ENCODE peak calls at places on chromosomes 5 and 9, in ten cellular contexts. One of them, this sample, is unnamed.

GRCh38 chr5:16921246-16921645 is 14.8 kb downstream of the MYO10 start:
- DNase-seq in Peyer's patch: no peak
- DNase-seq in endothelial cell: no peak
- DNase-seq in psoas muscle: no peak
- DNase-seq in colonic mucosa: no peak
- DNase-seq in mesothelial cell of epicardium: no peak
- DNase-seq in GM23338: no peak
- DNase-seq in type B pancreatic cell: no peak
- DNase-seq in pancreas: no peak
- DNase-seq in RWPE1: no peak
- DNase-seq in this sample: no peak

GRCh38 chr9:32423371-32423770 is 38.9 kb downstream of the ACO1 start:
- DNase-seq in endothelial cell: no peak
- DNase-seq in colonic mucosa: no peak
- DNase-seq in GM23338: no peak
- DNase-seq in RWPE1: no peak
- DNase-seq in mesothelial cell of epicardium: no peak
- DNase-seq in type B pancreatic cell: no peak
- DNase-seq in psoas muscle: no peak
- DNase-seq in Peyer's patch: no peak
- DNase-seq in pancreas: no peak
- DNase-seq in this sample: no peak

GRCh38 chr5:71932649-71933338 is 174.5 kb upstream of the MAP1B start:
- DNase-seq in endothelial cell: peak; percentile 11
- DNase-seq in RWPE1: no peak
- DNase-seq in mesothelial cell of epicardium: no peak
- DNase-seq in GM23338: peak; percentile 75
- DNase-seq in type B pancreatic cell: no peak
- DNase-seq in psoas muscle: peak; percentile 35
- DNase-seq in colonic mucosa: peak; percentile 70
- DNase-seq in Peyer's patch: no peak
- DNase-seq in pancreas: peak; percentile 31
- DNase-seq in this sample: no peak

GRCh38 chr5:154849791-154850201 is 607 bp downstream of the FAXDC2 start:
- DNase-seq in mesothelial cell of epicardium: no peak
- DNase-seq in type B pancreatic cell: no peak
- DNase-seq in Peyer's patch: no peak
- DNase-seq in RWPE1: no peak
- DNase-seq in psoas muscle: no peak
- DNase-seq in GM23338: no peak
- DNase-seq in endothelial cell: no peak
- DNase-seq in colonic mucosa: no peak
- DNase-seq in pancreas: no peak
- DNase-seq in this sample: no peak

GRCh38 chr5:104598285-104598684 is 1035.7 kb upstream of the NUDT12 start:
- DNase-seq in mesothelial cell of epicardium: no peak
- DNase-seq in type B pancreatic cell: no peak
- DNase-seq in RWPE1: no peak
- DNase-seq in Peyer's patch: no peak
- DNase-seq in GM23338: no peak
- DNase-seq in pancreas: no peak
- DNase-seq in psoas muscle: no peak
- DNase-seq in colonic mucosa: no peak
- DNase-seq in endothelial cell: no peak
- DNase-seq in this sample: no peak

GRCh38 chr9:33132249-33132772 is 34.8 kb downstream of the B4GALT1 start:
- DNase-seq in mesothelial cell of epicardium: no peak
- DNase-seq in endothelial cell: no peak
- DNase-seq in Peyer's patch: no peak
- DNase-seq in type B pancreatic cell: no peak
- DNase-seq in psoas muscle: no peak
- DNase-seq in pancreas: no peak
- DNase-seq in colonic mucosa: no peak
- DNase-seq in RWPE1: peak; percentile 84
- DNase-seq in GM23338: no peak
- DNase-seq in this sample: peak; percentile 2

GRCh38 chr5:180116441-180117377 is 45.1 kb upstream of the RNF130 start:
- DNase-seq in RWPE1: peak; percentile 72
- DNase-seq in mesothelial cell of epicardium: no peak
- DNase-seq in type B pancreatic cell: no peak
- DNase-seq in GM23338: no peak
- DNase-seq in psoas muscle: no peak
- DNase-seq in pancreas: peak; percentile 16
- DNase-seq in colonic mucosa: no peak
- DNase-seq in endothelial cell: no peak
- DNase-seq in Peyer's patch: no peak
- DNase-seq in this sample: no peak

GRCh38 chr5:33939863-33940262 is 3.7 kb downstream of the RXFP3 start:
- DNase-seq in type B pancreatic cell: no peak
- DNase-seq in psoas muscle: no peak
- DNase-seq in GM23338: no peak
- DNase-seq in Peyer's patch: no peak
- DNase-seq in endothelial cell: no peak
- DNase-seq in mesothelial cell of epicardium: no peak
- DNase-seq in colonic mucosa: no peak
- DNase-seq in RWPE1: no peak
- DNase-seq in pancreas: no peak
- DNase-seq in this sample: no peak

GRCh38 chr5:69374911-69375446 is 5.4 kb downstream of the RAD17 start:
- DNase-seq in RWPE1: no peak
- DNase-seq in Peyer's patch: no peak
- DNase-seq in mesothelial cell of epicardium: no peak
- DNase-seq in type B pancreatic cell: no peak
- DNase-seq in GM23338: no peak
- DNase-seq in endothelial cell: no peak
- DNase-seq in pancreas: no peak
- DNase-seq in colonic mucosa: no peak
- DNase-seq in psoas muscle: no peak
- DNase-seq in this sample: no peak

GRCh38 chr5:35987776-35988175 is 3.4 kb downstream of the UGT3A1 start:
- DNase-seq in pancreas: no peak
- DNase-seq in colonic mucosa: no peak
- DNase-seq in type B pancreatic cell: no peak
- DNase-seq in RWPE1: no peak
- DNase-seq in GM23338: no peak
- DNase-seq in endothelial cell: no peak
- DNase-seq in psoas muscle: no peak
- DNase-seq in mesothelial cell of epicardium: no peak
- DNase-seq in Peyer's patch: no peak
- DNase-seq in this sample: no peak

GRCh38 chr9:2465921-2466460 is 155.6 kb upstream of the VLDLR start:
- DNase-seq in Peyer's patch: no peak
- DNase-seq in colonic mucosa: peak; percentile 56
- DNase-seq in pancreas: peak; percentile 51
- DNase-seq in psoas muscle: no peak
- DNase-seq in RWPE1: peak; percentile 0
- DNase-seq in endothelial cell: no peak
- DNase-seq in GM23338: peak; percentile 33
- DNase-seq in mesothelial cell of epicardium: no peak
- DNase-seq in type B pancreatic cell: no peak
- DNase-seq in this sample: no peak

GRCh38 chr5:43039115-43039467 is 1.0 kb downstream of the ANXA2R start:
- DNase-seq in RWPE1: no peak
- DNase-seq in psoas muscle: no peak
- DNase-seq in type B pancreatic cell: no peak
- DNase-seq in endothelial cell: no peak
- DNase-seq in Peyer's patch: no peak
- DNase-seq in pancreas: no peak
- DNase-seq in GM23338: no peak
- DNase-seq in mesothelial cell of epicardium: no peak
- DNase-seq in colonic mucosa: no peak
- DNase-seq in this sample: no peak

GRCh38 chr5:43041131-43041668 is 1.1 kb upstream of the ANXA2R start:
- DNase-seq in RWPE1: no peak
- DNase-seq in colonic mucosa: peak; percentile 40
- DNase-seq in type B pancreatic cell: no peak
- DNase-seq in Peyer's patch: peak; percentile 44
- DNase-seq in psoas muscle: peak; percentile 31
- DNase-seq in mesothelial cell of epicardium: no peak
- DNase-seq in pancreas: no peak
- DNase-seq in endothelial cell: no peak
- DNase-seq in GM23338: no peak
- DNase-seq in this sample: peak; percentile 51

GRCh38 chr5:43040287-43041098 is at the start of gene ANXA2R:
- DNase-seq in type B pancreatic cell: no peak
- DNase-seq in GM23338: peak; percentile 97
- DNase-seq in RWPE1: peak; percentile 54
- DNase-seq in pancreas: peak; percentile 67
- DNase-seq in endothelial cell: peak; percentile 86
- DNase-seq in colonic mucosa: peak; percentile 94
- DNase-seq in psoas muscle: peak; percentile 85
- DNase-seq in Peyer's patch: peak; percentile 90
- DNase-seq in mesothelial cell of epicardium: peak; percentile 88
- DNase-seq in this sample: peak; percentile 88

GRCh38 chr5:43038523-43038989 is 1.6 kb downstream of the ANXA2R start:
- DNase-seq in GM23338: peak; percentile 46
- DNase-seq in Peyer's patch: peak; percentile 55
- DNase-seq in psoas muscle: no peak
- DNase-seq in mesothelial cell of epicardium: no peak
- DNase-seq in type B pancreatic cell: no peak
- DNase-seq in pancreas: no peak
- DNase-seq in colonic mucosa: no peak
- DNase-seq in RWPE1: no peak
- DNase-seq in endothelial cell: no peak
- DNase-seq in this sample: no peak

DNA sequence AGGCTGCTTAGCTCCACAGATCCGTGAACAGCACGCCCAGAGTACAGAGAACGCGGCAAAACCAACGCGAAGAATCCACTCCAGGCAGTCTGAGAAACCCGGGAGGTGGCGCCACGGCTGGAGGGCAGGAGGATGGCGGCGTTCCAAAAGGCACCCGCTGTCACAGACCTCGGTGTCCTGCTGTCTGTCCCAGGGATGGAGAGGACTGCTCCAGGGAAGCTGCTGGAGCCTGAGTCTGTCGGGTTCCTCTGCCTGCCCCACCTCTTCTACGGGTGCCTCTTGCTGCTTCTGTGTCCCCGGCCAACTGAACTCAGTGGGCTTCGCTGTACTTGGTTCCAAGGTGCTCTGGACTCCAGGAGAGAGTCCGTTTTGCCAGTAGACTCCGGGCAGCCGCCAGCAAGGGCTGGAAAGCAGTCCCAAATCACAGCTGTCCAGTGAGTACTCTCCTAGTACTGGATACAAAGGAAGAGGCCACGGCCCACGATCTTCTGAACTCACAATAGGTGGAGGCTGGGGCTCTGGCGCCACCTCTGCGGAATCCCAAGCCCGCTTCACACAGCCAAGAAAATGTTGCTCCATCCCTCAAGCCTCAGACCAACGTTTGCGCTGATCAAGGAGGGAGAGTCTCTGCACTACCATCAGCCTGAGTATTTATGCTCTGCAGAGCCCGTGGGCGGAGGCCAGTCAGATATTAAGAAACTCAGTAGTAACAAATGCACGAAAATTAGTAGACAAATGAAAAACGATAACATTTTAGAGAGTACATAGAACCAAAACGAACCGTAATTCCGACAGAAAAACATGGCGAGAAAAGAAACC is 442 bp downstream of the ANXA2R start:
- DNase-seq in psoas muscle: peak; percentile 75
- DNase-seq in GM23338: peak; percentile 60
- DNase-seq in type B pancreatic cell: no peak
- DNase-seq in Peyer's patch: peak; percentile 74
- DNase-seq in endothelial cell: peak; percentile 63
- DNase-seq in colonic mucosa: peak; percentile 69
- DNase-seq in RWPE1: no peak
- DNase-seq in mesothelial cell of epicardium: peak; percentile 65
- DNase-seq in pancreas: no peak
- DNase-seq in this sample: peak; percentile 65
- TF ChIP-seq CTCF in psoas muscle: peak; percentile 2
- TF ChIP-seq CTCF in GM23338: peak; percentile 15
- TF ChIP-seq CTCF in type B pancreatic cell: no peak
- TF ChIP-seq CTCF in Peyer's patch: no peak
- TF ChIP-seq CTCF in endothelial cell: no peak
- TF ChIP-seq CTCF in colonic mucosa: no peak
- TF ChIP-seq CTCF in RWPE1: no peak
- TF ChIP-seq CTCF in mesothelial cell of epicardium: no peak
- TF ChIP-seq CTCF in pancreas: no peak
- TF ChIP-seq CTCF in this sample: no peak

DNA sequence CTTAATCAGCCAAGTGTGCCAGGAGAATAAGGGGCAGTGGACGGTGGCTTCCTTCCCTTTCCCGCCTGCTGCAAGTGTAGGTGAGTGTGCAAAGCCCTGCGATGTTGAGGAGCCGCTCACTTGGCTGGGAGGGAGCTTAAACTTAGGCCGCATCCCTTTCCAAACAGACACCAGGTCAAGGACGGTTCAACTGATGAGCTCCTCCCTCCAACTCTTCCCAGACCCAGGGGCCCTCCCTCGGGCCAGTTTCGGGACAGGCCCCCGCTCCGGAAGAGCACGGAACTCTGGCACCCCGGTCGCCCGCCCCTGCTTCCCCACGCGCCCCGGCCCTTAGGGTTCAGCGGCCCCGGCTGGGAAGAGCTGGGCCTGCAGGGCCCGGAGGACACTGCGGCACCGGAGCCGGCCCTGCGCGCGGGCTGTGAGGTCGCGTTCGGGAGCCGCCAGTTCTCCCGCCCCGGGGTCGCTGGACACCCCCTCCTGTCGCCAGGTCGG is 481 bp downstream of the MRPL36 start:
- DNase-seq in mesothelial cell of epicardium: no peak
- DNase-seq in psoas muscle: peak; percentile 30
- DNase-seq in GM23338: peak; percentile 46
- DNase-seq in endothelial cell: peak; percentile 23
- DNase-seq in colonic mucosa: peak; percentile 36
- DNase-seq in RWPE1: peak; percentile 43
- DNase-seq in Peyer's patch: peak; percentile 20
- DNase-seq in pancreas: no peak
- DNase-seq in type B pancreatic cell: no peak
- DNase-seq in this sample: no peak
- TF ChIP-seq CTCF in mesothelial cell of epicardium: no peak
- TF ChIP-seq CTCF in psoas muscle: no peak
- TF ChIP-seq CTCF in GM23338: no peak
- TF ChIP-seq CTCF in endothelial cell: no peak
- TF ChIP-seq CTCF in colonic mucosa: no peak
- TF ChIP-seq CTCF in RWPE1: no peak
- TF ChIP-seq CTCF in Peyer's patch: no peak
- TF ChIP-seq CTCF in pancreas: no peak
- TF ChIP-seq CTCF in type B pancreatic cell: no peak
- TF ChIP-seq CTCF in this sample: no peak

DNA sequence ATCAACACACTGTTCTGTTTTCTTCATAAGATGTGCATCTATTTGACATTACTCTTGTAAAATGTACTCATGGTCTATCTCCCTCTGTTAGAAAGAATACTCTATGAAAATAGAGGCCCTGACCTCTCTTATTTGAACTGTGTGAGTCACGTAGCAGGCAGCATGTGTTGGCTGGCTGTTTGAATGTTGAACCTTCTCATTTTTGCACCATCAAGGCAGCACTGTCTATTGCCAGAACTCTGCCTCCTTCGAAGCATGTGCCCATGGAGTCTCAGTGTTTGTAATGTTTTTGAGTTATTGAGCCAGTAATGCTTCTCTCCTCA is 144.4 kb downstream of the ALDH1A1 start:
- DNase-seq in psoas muscle: no peak
- DNase-seq in endothelial cell: no peak
- DNase-seq in colonic mucosa: no peak
- DNase-seq in pancreas: no peak
- DNase-seq in Peyer's patch: no peak
- DNase-seq in GM23338: no peak
- DNase-seq in RWPE1: no peak
- DNase-seq in mesothelial cell of epicardium: no peak
- DNase-seq in type B pancreatic cell: no peak
- DNase-seq in this sample: no peak
- TF ChIP-seq CTCF in psoas muscle: no peak
- TF ChIP-seq CTCF in endothelial cell: no peak
- TF ChIP-seq CTCF in colonic mucosa: no peak
- TF ChIP-seq CTCF in pancreas: no peak
- TF ChIP-seq CTCF in Peyer's patch: no peak
- TF ChIP-seq CTCF in GM23338: no peak
- TF ChIP-seq CTCF in RWPE1: no peak
- TF ChIP-seq CTCF in mesothelial cell of epicardium: no peak
- TF ChIP-seq CTCF in type B pancreatic cell: no peak
- TF ChIP-seq CTCF in this sample: peak; percentile 0

GRCh38 chr9:110099236-110099741 is 108.7 kb downstream of the C9orf152 start:
- DNase-seq in RWPE1: peak; percentile 75
- DNase-seq in GM23338: no peak
- DNase-seq in Peyer's patch: no peak
- DNase-seq in colonic mucosa: no peak
- DNase-seq in endothelial cell: no peak
- DNase-seq in pancreas: no peak
- DNase-seq in mesothelial cell of epicardium: no peak
- DNase-seq in type B pancreatic cell: no peak
- DNase-seq in psoas muscle: no peak
- DNase-seq in this sample: no peak
- TF ChIP-seq CTCF in RWPE1: no peak
- TF ChIP-seq CTCF in GM23338: no peak
- TF ChIP-seq CTCF in Peyer's patch: no peak
- TF ChIP-seq CTCF in colonic mucosa: no peak
- TF ChIP-seq CTCF in endothelial cell: no peak
- TF ChIP-seq CTCF in pancreas: no peak
- TF ChIP-seq CTCF in mesothelial cell of epicardium: no peak
- TF ChIP-seq CTCF in type B pancreatic cell: no peak
- TF ChIP-seq CTCF in psoas muscle: no peak
- TF ChIP-seq CTCF in this sample: no peak

This sample was measured in CD14-positive monocyte.